ENCODE peak calls at places on chromosomes 7 and 10, in five cellular contexts. One of them, this sample, is unnamed.

GRCh38 chr10:59234814-59235429 is 58.5 kb downstream of the PHYHIPL start:
- ATAC-seq in naive B cell: no peak
- ATAC-seq in upper lobe of left lung: no peak
- ATAC-seq in pancreas: no peak
- ATAC-seq in HCT116: peak; percentile 66
- ATAC-seq in this sample: no peak

GRCh38 chr7:134903073-134903790 is 83.1 kb upstream of the AGBL3 start:
- ATAC-seq in naive B cell: no peak
- ATAC-seq in pancreas: no peak
- ATAC-seq in HCT116: no peak
- ATAC-seq in upper lobe of left lung: no peak
- ATAC-seq in this sample: no peak

GRCh38 chr7:7820409-7820808 is 102.0 kb upstream of the RPA3 start:
- ATAC-seq in upper lobe of left lung: no peak
- ATAC-seq in pancreas: no peak
- ATAC-seq in naive B cell: no peak
- ATAC-seq in HCT116: no peak
- ATAC-seq in this sample: no peak

GRCh38 chr7:5232874-5233273 is 42.8 kb downstream of the WIPI2 start:
- ATAC-seq in upper lobe of left lung: no peak
- ATAC-seq in HCT116: no peak
- ATAC-seq in naive B cell: no peak
- ATAC-seq in pancreas: no peak
- ATAC-seq in this sample: no peak

GRCh38 chr7:29977926-29978652 is 11.5 kb downstream of the SCRN1 start:
- ATAC-seq in pancreas: peak; percentile 88
- ATAC-seq in upper lobe of left lung: no peak
- ATAC-seq in HCT116: peak; percentile 99
- ATAC-seq in naive B cell: no peak
- ATAC-seq in this sample: no peak

GRCh38 chr7:92685146-92686042 is 95.2 kb upstream of the FAM133B start:
- ATAC-seq in upper lobe of left lung: no peak
- ATAC-seq in HCT116: no peak
- ATAC-seq in naive B cell: no peak
- ATAC-seq in pancreas: no peak
- ATAC-seq in this sample: no peak

GRCh38 chr7:75604408-75604807 is 112.3 kb downstream of the SPDYE5 start:
- ATAC-seq in upper lobe of left lung: no peak
- ATAC-seq in HCT116: no peak
- ATAC-seq in naive B cell: no peak
- ATAC-seq in pancreas: no peak
- ATAC-seq in this sample: no peak

GRCh38 chr7:47587389-47587788 is 5.5 kb upstream of the TNS3 start:
- ATAC-seq in naive B cell: no peak
- ATAC-seq in pancreas: peak; percentile 67
- ATAC-seq in HCT116: peak; percentile 30
- ATAC-seq in upper lobe of left lung: peak; percentile 79
- ATAC-seq in this sample: no peak

GRCh38 chr7:138608292-138608691 is 92.9 kb downstream of the SVOPL start:
- ATAC-seq in naive B cell: no peak
- ATAC-seq in HCT116: no peak
- ATAC-seq in pancreas: peak; percentile 57
- ATAC-seq in upper lobe of left lung: no peak
- ATAC-seq in this sample: no peak

GRCh38 chr7:46775776-46776175 is 806.1 kb downstream of the TNS3 start:
- ATAC-seq in HCT116: no peak
- ATAC-seq in pancreas: no peak
- ATAC-seq in naive B cell: no peak
- ATAC-seq in upper lobe of left lung: no peak
- ATAC-seq in this sample: no peak

GRCh38 chr7:77765906-77766800 is 32.1 kb downstream of the TMEM60 start:
- ATAC-seq in upper lobe of left lung: no peak
- ATAC-seq in naive B cell: no peak
- ATAC-seq in HCT116: no peak
- ATAC-seq in pancreas: no peak
- ATAC-seq in this sample: no peak

GRCh38 chr10:86113983-86114382 is 252.6 kb downstream of the GRID1 start:
- ATAC-seq in upper lobe of left lung: no peak
- ATAC-seq in pancreas: no peak
- ATAC-seq in naive B cell: no peak
- ATAC-seq in HCT116: no peak
- ATAC-seq in this sample: no peak

GRCh38 chr7:90404777-90405176 is 1.5 kb downstream of the CLDN12 start:
- ATAC-seq in HCT116: no peak
- ATAC-seq in pancreas: no peak
- ATAC-seq in upper lobe of left lung: no peak
- ATAC-seq in naive B cell: no peak
- ATAC-seq in this sample: no peak

GRCh38 chr10:84342584-84342983 is 14.2 kb downstream of the CCSER2 start:
- ATAC-seq in upper lobe of left lung: no peak
- ATAC-seq in HCT116: no peak
- ATAC-seq in naive B cell: no peak
- ATAC-seq in pancreas: no peak
- ATAC-seq in this sample: no peak

GRCh38 chr10:15237351-15237750 is 68.9 kb upstream of the NMT2 start:
- ATAC-seq in pancreas: peak; percentile 78
- ATAC-seq in upper lobe of left lung: no peak
- ATAC-seq in naive B cell: no peak
- ATAC-seq in HCT116: no peak
- ATAC-seq in this sample: no peak

GRCh38 chr7:50436133-50436802 is 13.9 kb downstream of the FIGNL1 start:
- ATAC-seq in upper lobe of left lung: no peak
- ATAC-seq in HCT116: no peak
- ATAC-seq in pancreas: no peak
- ATAC-seq in naive B cell: no peak
- ATAC-seq in this sample: peak; percentile 57

GRCh38 chr10:131784363-131785120 is 116.3 kb upstream of the PPP2R2D start:
- ATAC-seq in upper lobe of left lung: peak; percentile 5
- ATAC-seq in pancreas: no peak
- ATAC-seq in HCT116: no peak
- ATAC-seq in naive B cell: no peak
- ATAC-seq in this sample: no peak

GRCh38 chr7:28005075-28005847 is 175.3 kb downstream of the JAZF1 start:
- ATAC-seq in pancreas: no peak
- ATAC-seq in naive B cell: no peak
- ATAC-seq in HCT116: no peak
- ATAC-seq in upper lobe of left lung: no peak
- ATAC-seq in this sample: no peak

GRCh38 chr10:52818019-52818418 is 45.4 kb upstream of the MBL2 start:
- ATAC-seq in HCT116: peak; percentile 83
- ATAC-seq in pancreas: no peak
- ATAC-seq in naive B cell: no peak
- ATAC-seq in upper lobe of left lung: no peak
- ATAC-seq in this sample: peak; percentile 71

GRCh38 chr7:155763721-155764431 is 48.4 kb downstream of the SHH start:
- ATAC-seq in upper lobe of left lung: no peak
- ATAC-seq in naive B cell: peak; percentile 67
- ATAC-seq in pancreas: peak; percentile 39
- ATAC-seq in HCT116: no peak
- ATAC-seq in this sample: no peak

GRCh38 chr7:25908154-25908948 is 243.6 kb upstream of the NFE2L3 start:
- ATAC-seq in HCT116: no peak
- ATAC-seq in upper lobe of left lung: no peak
- ATAC-seq in naive B cell: no peak
- ATAC-seq in pancreas: no peak
- ATAC-seq in this sample: no peak

GRCh38 chr10:126902157-126902556 is 3.1 kb upstream of the DOCK1 start:
- ATAC-seq in upper lobe of left lung: no peak
- ATAC-seq in naive B cell: no peak
- ATAC-seq in HCT116: peak; percentile 18
- ATAC-seq in pancreas: no peak
- ATAC-seq in this sample: peak; percentile 61

GRCh38 chr10:55668326-55668922 is 692.6 kb downstream of the ZWINT start:
- ATAC-seq in naive B cell: no peak
- ATAC-seq in HCT116: no peak
- ATAC-seq in pancreas: no peak
- ATAC-seq in upper lobe of left lung: no peak
- ATAC-seq in this sample: no peak

GRCh38 chr7:151558575-151558974 is 38.9 kb upstream of the RHEB start:
- ATAC-seq in pancreas: no peak
- ATAC-seq in upper lobe of left lung: no peak
- ATAC-seq in naive B cell: no peak
- ATAC-seq in HCT116: no peak
- ATAC-seq in this sample: no peak

This sample was measured in esophagus mucosa.